ENCODE peak calls at places on chromosomes 16 and 17, in eight cellular contexts. One of them, this sample, is unnamed. For H3K4me1, the result is how much of the 10 kb centered on the place peaks cover.

GRCh38 chr16:55572439-55572838 is 6.0 kb downstream of the CAPNS2 start:
- DNase-seq in colonic mucosa: no peak
- DNase-seq in CD8-positive, alpha-beta T cell: no peak
- DNase-seq in heart right ventricle: no peak
- DNase-seq in IMR-90: no peak
- DNase-seq in uterus: no peak
- DNase-seq in lung: no peak
- DNase-seq in PC-9: no peak
- DNase-seq in this sample: no peak

GRCh38 chr16:20941635-20941926 is 41.0 kb downstream of the LYRM1 start:
- DNase-seq in colonic mucosa: no peak
- DNase-seq in CD8-positive, alpha-beta T cell: no peak
- DNase-seq in heart right ventricle: no peak
- DNase-seq in IMR-90: no peak
- DNase-seq in uterus: no peak
- DNase-seq in lung: no peak
- DNase-seq in PC-9: no peak
- DNase-seq in this sample: no peak

GRCh38 chr16:64975821-64976220 is 146.0 kb downstream of the CDH11 start:
- DNase-seq in colonic mucosa: no peak
- DNase-seq in CD8-positive, alpha-beta T cell: no peak
- DNase-seq in heart right ventricle: no peak
- DNase-seq in IMR-90: no peak
- DNase-seq in uterus: no peak
- DNase-seq in lung: no peak
- DNase-seq in PC-9: no peak
- DNase-seq in this sample: no peak

GRCh38 chr16:53549970-53550406 is 47.0 kb upstream of the AKTIP start:
- DNase-seq in colonic mucosa: peak
- DNase-seq in CD8-positive, alpha-beta T cell: peak
- DNase-seq in heart right ventricle: peak
- DNase-seq in IMR-90: peak
- DNase-seq in uterus: peak
- DNase-seq in lung: peak
- DNase-seq in PC-9: peak
- DNase-seq in this sample: peak

GRCh38 chr17:21163101-21163500 is 36.3 kb downstream of the DHRS7B start:
- DNase-seq in colonic mucosa: no peak
- DNase-seq in CD8-positive, alpha-beta T cell: no peak
- DNase-seq in heart right ventricle: no peak
- DNase-seq in IMR-90: no peak
- DNase-seq in uterus: no peak
- DNase-seq in lung: no peak
- DNase-seq in PC-9: no peak
- DNase-seq in this sample: no peak

GRCh38 chr17:80996422-80997305 is 5.0 kb downstream of the CHMP6 start:
- DNase-seq in colonic mucosa: no peak
- DNase-seq in CD8-positive, alpha-beta T cell: no peak
- DNase-seq in heart right ventricle: no peak
- DNase-seq in IMR-90: no peak
- DNase-seq in uterus: no peak
- DNase-seq in lung: no peak
- DNase-seq in PC-9: no peak
- DNase-seq in this sample: no peak

GRCh38 chr16:3149630-3150345 is 15.0 kb downstream of the ZNF213 start:
- DNase-seq in colonic mucosa: peak
- DNase-seq in CD8-positive, alpha-beta T cell: peak
- DNase-seq in heart right ventricle: peak
- DNase-seq in IMR-90: peak
- DNase-seq in uterus: peak
- DNase-seq in lung: peak
- DNase-seq in PC-9: peak
- DNase-seq in this sample: peak

GRCh38 chr17:47413872-47414271 is 90.1 kb downstream of the EFCAB13 start:
- DNase-seq in colonic mucosa: no peak
- DNase-seq in CD8-positive, alpha-beta T cell: no peak
- DNase-seq in heart right ventricle: no peak
- DNase-seq in IMR-90: peak
- DNase-seq in uterus: no peak
- DNase-seq in lung: no peak
- DNase-seq in PC-9: no peak
- DNase-seq in this sample: no peak

GRCh38 chr16:24875466-24875865 is 29.7 kb downstream of the SLC5A11 start:
- DNase-seq in colonic mucosa: no peak
- DNase-seq in CD8-positive, alpha-beta T cell: no peak
- DNase-seq in heart right ventricle: no peak
- DNase-seq in IMR-90: no peak
- DNase-seq in uterus: no peak
- DNase-seq in lung: no peak
- DNase-seq in PC-9: no peak
- DNase-seq in this sample: peak

GRCh38 chr16:13390093-13390985 is 488.9 kb downstream of the SHISA9 start:
- DNase-seq in colonic mucosa: no peak
- DNase-seq in CD8-positive, alpha-beta T cell: no peak
- DNase-seq in heart right ventricle: no peak
- DNase-seq in IMR-90: no peak
- DNase-seq in uterus: no peak
- DNase-seq in lung: no peak
- DNase-seq in PC-9: no peak
- DNase-seq in this sample: no peak

GRCh38 chr16:70271696-70272095 is 17.6 kb downstream of the AARS1 start:
- DNase-seq in colonic mucosa: no peak
- DNase-seq in CD8-positive, alpha-beta T cell: no peak
- DNase-seq in heart right ventricle: no peak
- DNase-seq in IMR-90: no peak
- DNase-seq in uterus: no peak
- DNase-seq in lung: no peak
- DNase-seq in PC-9: no peak
- DNase-seq in this sample: no peak

GRCh38 chr17:81323083-81323369 is 27.9 kb upstream of the SLC38A10 start:
- DNase-seq in colonic mucosa: no peak
- DNase-seq in CD8-positive, alpha-beta T cell: no peak
- DNase-seq in heart right ventricle: no peak
- DNase-seq in IMR-90: no peak
- DNase-seq in uterus: no peak
- DNase-seq in lung: no peak
- DNase-seq in PC-9: no peak
- DNase-seq in this sample: no peak

GRCh38 chr16:84862804-84863484 is 43.2 kb downstream of the CRISPLD2 start:
- DNase-seq in colonic mucosa: no peak
- DNase-seq in CD8-positive, alpha-beta T cell: no peak
- DNase-seq in heart right ventricle: no peak
- DNase-seq in IMR-90: no peak
- DNase-seq in uterus: no peak
- DNase-seq in lung: no peak
- DNase-seq in PC-9: no peak
- DNase-seq in this sample: no peak

GRCh38 chr17:29036584-29036983 is 6.4 kb upstream of the PIPOX start:
- DNase-seq in colonic mucosa: no peak
- DNase-seq in CD8-positive, alpha-beta T cell: no peak
- DNase-seq in heart right ventricle: no peak
- DNase-seq in IMR-90: no peak
- DNase-seq in uterus: no peak
- DNase-seq in lung: no peak
- DNase-seq in PC-9: no peak
- DNase-seq in this sample: no peak

GRCh38 chr17:9648521-9649110 is 3.3 kb downstream of the USP43 start:
- DNase-seq in colonic mucosa: no peak
- DNase-seq in CD8-positive, alpha-beta T cell: no peak
- DNase-seq in heart right ventricle: no peak
- DNase-seq in IMR-90: no peak
- DNase-seq in uterus: no peak
- DNase-seq in lung: no peak
- DNase-seq in PC-9: no peak
- DNase-seq in this sample: no peak

GRCh38 chr16:29811170-29811895 is 660 bp upstream of the PRRT2 start:
- DNase-seq in colonic mucosa: peak
- DNase-seq in CD8-positive, alpha-beta T cell: peak
- DNase-seq in heart right ventricle: peak
- DNase-seq in IMR-90: peak
- DNase-seq in uterus: peak
- DNase-seq in lung: peak
- DNase-seq in PC-9: peak
- DNase-seq in this sample: peak

GRCh38 chr16:83420206-83420760 is 387.5 kb upstream of the HSBP1 start:
- DNase-seq in colonic mucosa: no peak
- DNase-seq in CD8-positive, alpha-beta T cell: no peak
- DNase-seq in heart right ventricle: no peak
- DNase-seq in IMR-90: peak
- DNase-seq in uterus: no peak
- DNase-seq in lung: no peak
- DNase-seq in PC-9: no peak
- DNase-seq in this sample: no peak

GRCh38 chr17:3974138-3974687 is 10.0 kb upstream of the ATP2A3 start:
- DNase-seq in colonic mucosa: no peak
- DNase-seq in CD8-positive, alpha-beta T cell: no peak
- DNase-seq in heart right ventricle: no peak
- DNase-seq in IMR-90: no peak
- DNase-seq in uterus: no peak
- DNase-seq in lung: no peak
- DNase-seq in PC-9: no peak
- DNase-seq in this sample: no peak

GRCh38 chr17:74297941-74298340 is 23.9 kb downstream of the DNAI2 start:
- DNase-seq in colonic mucosa: no peak
- DNase-seq in CD8-positive, alpha-beta T cell: no peak
- DNase-seq in heart right ventricle: no peak
- DNase-seq in IMR-90: no peak
- DNase-seq in uterus: no peak
- DNase-seq in lung: no peak
- DNase-seq in PC-9: no peak
- DNase-seq in this sample: no peak

GRCh38 chr17:51707216-51707615 is 446.9 kb downstream of the UTP18 start:
- DNase-seq in colonic mucosa: no peak
- DNase-seq in CD8-positive, alpha-beta T cell: no peak
- DNase-seq in heart right ventricle: no peak
- DNase-seq in IMR-90: no peak
- DNase-seq in uterus: no peak
- DNase-seq in lung: no peak
- DNase-seq in PC-9: no peak
- DNase-seq in this sample: no peak

GRCh38 chr17:51710289-51710979 is 448.1 kb downstream of the CA10 start:
- DNase-seq in colonic mucosa: no peak
- DNase-seq in CD8-positive, alpha-beta T cell: no peak
- DNase-seq in heart right ventricle: no peak
- DNase-seq in IMR-90: no peak
- DNase-seq in uterus: no peak
- DNase-seq in lung: no peak
- DNase-seq in PC-9: no peak
- DNase-seq in this sample: no peak

GRCh38 chr17:51709867-51710266 is 448.6 kb downstream of the CA10 start:
- DNase-seq in colonic mucosa: no peak
- DNase-seq in CD8-positive, alpha-beta T cell: no peak
- DNase-seq in heart right ventricle: no peak
- DNase-seq in IMR-90: no peak
- DNase-seq in uterus: no peak
- DNase-seq in lung: no peak
- DNase-seq in PC-9: no peak
- DNase-seq in this sample: no peak

GRCh38 chr17:51706098-51706497 is 445.8 kb downstream of the UTP18 start:
- DNase-seq in colonic mucosa: no peak
- DNase-seq in CD8-positive, alpha-beta T cell: no peak
- DNase-seq in heart right ventricle: no peak
- DNase-seq in IMR-90: no peak
- DNase-seq in uterus: no peak
- DNase-seq in lung: no peak
- DNase-seq in PC-9: no peak
- DNase-seq in this sample: no peak

GRCh38 chr17:51711581-51711980 is 446.9 kb downstream of the CA10 start:
- DNase-seq in colonic mucosa: no peak
- DNase-seq in CD8-positive, alpha-beta T cell: no peak
- DNase-seq in heart right ventricle: no peak
- DNase-seq in IMR-90: no peak
- DNase-seq in uterus: no peak
- DNase-seq in lung: no peak
- DNase-seq in PC-9: no peak
- DNase-seq in this sample: no peak
- TF ChIP-seq CTCF in colonic mucosa: no peak
- TF ChIP-seq CTCF in CD8-positive, alpha-beta T cell: no peak
- TF ChIP-seq CTCF in heart right ventricle: no peak
- TF ChIP-seq CTCF in IMR-90: no peak
- TF ChIP-seq CTCF in uterus: no peak
- TF ChIP-seq CTCF in lung: no peak
- TF ChIP-seq CTCF in PC-9: no peak
- TF ChIP-seq CTCF in this sample: no peak

GRCh38 chr17:76173474-76173873 is 32.4 kb upstream of the FOXJ1 start:
- DNase-seq in colonic mucosa: no peak
- DNase-seq in CD8-positive, alpha-beta T cell: no peak
- DNase-seq in heart right ventricle: no peak
- DNase-seq in IMR-90: no peak
- DNase-seq in uterus: no peak
- DNase-seq in lung: no peak
- DNase-seq in PC-9: no peak
- DNase-seq in this sample: no peak
- H3K4me3 ChIP-seq in colonic mucosa: no peak
- H3K4me3 ChIP-seq in CD8-positive, alpha-beta T cell: no peak
- H3K4me3 ChIP-seq in heart right ventricle: no peak
- H3K4me3 ChIP-seq in IMR-90: no peak
- H3K4me3 ChIP-seq in uterus: no peak
- H3K4me3 ChIP-seq in lung: no peak
- H3K4me3 ChIP-seq in PC-9: no peak
- H3K4me3 ChIP-seq in this sample: no peak

DNA sequence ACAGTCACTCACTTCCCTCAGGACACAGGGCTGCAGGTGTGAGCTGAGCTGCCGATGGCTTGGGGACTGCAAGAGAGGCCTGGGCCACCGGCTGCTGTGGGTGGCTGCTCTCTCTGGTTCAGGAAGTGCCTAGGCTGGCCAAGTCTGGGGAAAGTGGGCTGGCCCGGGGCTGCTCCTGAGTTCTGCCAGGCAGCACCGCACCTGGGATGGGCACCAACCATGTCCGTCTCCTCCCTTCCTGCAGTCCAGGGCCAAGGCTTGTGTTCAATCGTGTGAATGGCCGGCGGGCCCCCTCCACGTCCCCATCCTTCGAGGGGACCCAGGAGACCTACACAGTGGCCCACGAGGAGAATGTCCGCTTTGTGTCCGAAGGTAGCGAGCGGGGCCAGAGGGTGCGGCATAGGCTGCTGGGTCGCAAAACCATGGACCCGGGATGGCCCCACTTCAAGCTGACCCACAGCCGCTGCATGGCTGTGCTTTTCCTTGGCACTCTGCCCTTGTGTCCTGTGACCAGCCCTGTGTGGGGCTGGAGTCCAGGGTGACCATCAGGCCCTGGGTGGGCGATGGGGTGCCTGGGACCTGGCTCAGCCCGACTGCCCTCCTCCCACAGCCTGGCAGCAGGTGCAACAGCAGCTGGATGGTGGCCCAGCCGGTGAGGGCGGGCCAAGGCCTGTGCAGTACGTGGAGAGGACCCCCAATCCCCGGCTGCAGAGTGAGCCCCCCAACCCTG is 1.8 kb upstream of the WDR90 start:
- DNase-seq in colonic mucosa: peak
- DNase-seq in CD8-positive, alpha-beta T cell: no peak
- DNase-seq in heart right ventricle: no peak
- DNase-seq in IMR-90: no peak
- DNase-seq in uterus: no peak
- DNase-seq in lung: no peak
- DNase-seq in PC-9: no peak
- DNase-seq in this sample: no peak
- H3K4me1 ChIP-seq in colonic mucosa: under half
- H3K4me1 ChIP-seq in CD8-positive, alpha-beta T cell: under half
- H3K4me1 ChIP-seq in heart right ventricle: half or more
- H3K4me1 ChIP-seq in IMR-90: under half
- H3K4me1 ChIP-seq in uterus: under half
- H3K4me1 ChIP-seq in lung: under half
- H3K4me1 ChIP-seq in PC-9: half or more
- H3K4me1 ChIP-seq in this sample: half or more

GRCh38 chr17:61729690-61730268 is 133.5 kb downstream of the BRIP1 start:
- DNase-seq in colonic mucosa: no peak
- DNase-seq in CD8-positive, alpha-beta T cell: no peak
- DNase-seq in heart right ventricle: no peak
- DNase-seq in IMR-90: peak
- DNase-seq in uterus: no peak
- DNase-seq in lung: no peak
- DNase-seq in PC-9: no peak
- DNase-seq in this sample: no peak
- TF ChIP-seq CTCF in colonic mucosa: no peak
- TF ChIP-seq CTCF in CD8-positive, alpha-beta T cell: no peak
- TF ChIP-seq CTCF in heart right ventricle: no peak
- TF ChIP-seq CTCF in IMR-90: peak
- TF ChIP-seq CTCF in uterus: no peak
- TF ChIP-seq CTCF in lung: no peak
- TF ChIP-seq CTCF in PC-9: no peak
- TF ChIP-seq CTCF in this sample: no peak